ENCODE peak calls at places on chromosomes 13 and 19, in four cellular contexts. B is upper lobe of left lung, F is heart left ventricle, U is Peyer's patch. W is an unnamed sample. For H3K4me1, the result is how much of the 10 kb centered on the place peaks cover.

GRCh38 chr19:5870986-5871394 is 650 bp upstream of the FUT5 start:
- DNase-seq in B (no peak), F (no peak), U (no peak), W (no peak)

GRCh38 chr19:3369337-3370213 is 3.2 kb downstream of the NFIC start:
- DNase-seq in B (peak), F (peak), U (no peak), W (peak)

GRCh38 chr13:98533912-98534311 is 43.0 kb downstream of the STK24 start:
- DNase-seq in B (no peak), F (no peak), U (no peak), W (no peak)

GRCh38 chr13:113862191-113862765 is 1.6 kb downstream of the GAS6 start:
- DNase-seq in B (no peak), F (peak), U (peak), W (no peak)

GRCh38 chr13:44921931-44922758 is 67.1 kb downstream of the NUFIP1 start:
- DNase-seq in B (peak), F (no peak), U (no peak), W (no peak)

GRCh38 chr19:3655402-3656072 is 28.9 kb upstream of the CACTIN start:
- DNase-seq in B (no peak), F (no peak), U (no peak), W (no peak)

GRCh38 chr13:48505597-48506091 is 27.2 kb downstream of the RCBTB2 start:
- DNase-seq in B (peak), F (no peak), U (no peak), W (no peak)

GRCh38 chr19:10809693-10810285 is 26.2 kb downstream of the TMED1 start:
- DNase-seq in B (peak), F (no peak), U (no peak), W (no peak)

GRCh38 chr19:33277434-33277833 is 24.9 kb downstream of the CEBPA start:
- DNase-seq in B (no peak), F (no peak), U (no peak), W (peak)

GRCh38 chr19:45038931-45039893 is at the start of gene CLASRP:
- DNase-seq in B (peak), F (peak), U (peak), W (peak)

GRCh38 chr13:48580185-48580803 is 47.4 kb upstream of the RCBTB2 start:
- DNase-seq in B (peak), F (no peak), U (no peak), W (no peak)

GRCh38 chr19:3336680-3337523 is 29.5 kb upstream of the NFIC start:
- DNase-seq in B (peak), F (peak), U (peak), W (no peak)

GRCh38 chr13:34570954-34571353 is 371.1 kb upstream of the NBEA start:
- DNase-seq in B (no peak), F (no peak), U (no peak), W (no peak)

GRCh38 chr19:40995355-40995754 is 4.3 kb downstream of the CYP2B6 start:
- DNase-seq in B (no peak), F (no peak), U (no peak), W (no peak)

GRCh38 chr13:111866731-111867245 is 200.2 kb upstream of the SOX1 start:
- DNase-seq in B (no peak), F (no peak), U (no peak), W (no peak)

GRCh38 chr19:12841094-12841493 is 2.8 kb downstream of the MAST1 start:
- DNase-seq in B (peak), F (no peak), U (no peak), W (no peak)

GRCh38 chr13:113538689-113539058 is 45.9 kb upstream of the TFDP1 start:
- DNase-seq in B (no peak), F (no peak), U (no peak), W (peak)

GRCh38 chr13:98576215-98576945 is 527 bp downstream of the STK24 start:
- DNase-seq in B (peak), F (peak), U (peak), W (peak)

GRCh38 chr19:1079566-1080111 is 12.7 kb downstream of the ARHGAP45 start:
- DNase-seq in B (no peak), F (peak), U (peak), W (peak)

GRCh38 chr19:48501446-48501960 is 10.1 kb downstream of the LMTK3 start:
- DNase-seq in B (peak), F (no peak), U (peak), W (no peak)

GRCh38 chr13:29799041-29799440 is 51.4 kb downstream of the UBL3 start:
- DNase-seq in B (no peak), F (no peak), U (no peak), W (no peak)

GRCh38 chr19:3968556-3969434 is 2.1 kb downstream of the DAPK3 start:
- DNase-seq in B (peak), F (peak), U (peak), W (no peak)

GRCh38 chr13:100724568-100724967 is 50.0 kb upstream of the TMTC4 start:
- DNase-seq in B (no peak), F (no peak), U (no peak), W (no peak)

GRCh38 chr13:98586400-98587144 is 9.7 kb upstream of the STK24 start:
- DNase-seq in B (no peak), F (no peak), U (no peak), W (no peak)

GRCh38 chr19:47560999-47561398 is 11.9 kb downstream of the ZNF541 start:
- DNase-seq in B (no peak), F (no peak), U (no peak), W (no peak)

GRCh38 chr19:7986321-7987083 is 18.9 kb downstream of the ELAVL1 start:
- DNase-seq in B (no peak), F (no peak), U (no peak), W (no peak)

GRCh38 chr13:72295173-72295572 is 428.2 kb upstream of the DACH1 start:
- DNase-seq in B (no peak), F (no peak), U (no peak), W (no peak)

GRCh38 chr13:64925284-64925683 is 2304.9 kb downstream of the PCDH9 start:
- DNase-seq in B (no peak), F (no peak), U (no peak), W (no peak)

GRCh38 chr13:106284358-106284757 is 251.1 kb downstream of the EFNB2 start:
- DNase-seq in B (no peak), F (no peak), U (no peak), W (no peak)

GRCh38 chr19:5999693-6000092 is 21.8 kb upstream of the RANBP3 start:
- DNase-seq in B (no peak), F (no peak), U (no peak), W (no peak)

GRCh38 chr13:98174995-98175394 is 2.1 kb downstream of the RNF113B start:
- DNase-seq in B (no peak), F (no peak), U (no peak), W (no peak)

GRCh38 chr19:2385053-2385721 is 25.1 kb downstream of the TMPRSS9 start:
- DNase-seq in B (peak), F (no peak), U (peak), W (no peak)

GRCh38 chr19:41937976-41938375 is 9.7 kb upstream of the ERFL start:
- DNase-seq in B (no peak), F (no peak), U (no peak), W (peak)

GRCh38 chr19:46470376-46470775 is 987 bp downstream of the PNMA8A start:
- DNase-seq in B (no peak), F (no peak), U (no peak), W (no peak)
- TF ChIP-seq POLR2A in B (no peak), F (no peak), U (no peak), W (no peak)

GRCh38 chr19:13847900-13848677 is 28.8 kb upstream of the NANOS3 start:
- DNase-seq in B (no peak), F (no peak), U (no peak), W (no peak)

GRCh38 chr19:13846533-13847032 is 30.4 kb upstream of the NANOS3 start:
- DNase-seq in B (peak), F (peak), U (peak), W (peak)

GRCh38 chr19:13849277-13849676 is 27.7 kb upstream of the NANOS3 start:
- DNase-seq in B (no peak), F (no peak), U (no peak), W (no peak)

GRCh38 chr19:13848811-13849241 is 28.1 kb upstream of the NANOS3 start:
- DNase-seq in B (no peak), F (no peak), U (no peak), W (no peak)

GRCh38 chr19:13847033-13847899 is 29.7 kb upstream of the NANOS3 start:
- DNase-seq in B (peak), F (peak), U (peak), W (peak)
- TF ChIP-seq CTCF in B (peak), F (peak), U (peak), W (peak)

GRCh38 chr13:109389892-109390345 is 396.5 kb downstream of the IRS2 start:
- DNase-seq in B (no peak), F (no peak), U (no peak), W (no peak)
- H3K4me1 ChIP-seq in B (under half), F (under half), U (under half), W (under half)

DNA sequence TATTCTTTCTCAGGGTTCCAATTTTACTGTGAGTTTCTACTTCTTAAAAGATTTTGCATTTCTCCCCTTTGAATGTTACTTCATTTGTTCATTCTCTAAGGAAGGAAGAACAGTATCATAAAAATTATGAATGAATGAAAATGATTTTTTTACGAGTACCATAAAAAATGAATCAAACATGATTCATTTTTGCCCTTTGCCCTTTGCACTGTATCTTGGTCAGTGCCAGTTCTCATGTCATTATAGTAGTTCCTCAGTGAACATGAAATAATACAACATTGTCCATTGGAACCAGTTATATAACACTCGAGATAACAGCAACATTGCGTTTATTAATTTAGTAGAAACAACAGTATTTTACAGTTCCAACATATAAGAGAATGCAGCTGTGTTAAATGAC is 28.8 kb downstream of the FLT1 start:
- DNase-seq in B (no peak), F (no peak), U (no peak), W (no peak)
- TF ChIP-seq POLR2A in B (no peak), F (no peak), U (no peak), W (no peak)

GRCh38 chr19:35955881-35956634 is 19.9 kb downstream of the LRFN3 start:
- DNase-seq in B (no peak), F (no peak), U (no peak), W (no peak)

GRCh38 chr19:35960432-35960972 is 24.3 kb downstream of the LRFN3 start:
- DNase-seq in B (no peak), F (no peak), U (no peak), W (no peak)

GRCh38 chr19:35959968-35960320 is 23.8 kb downstream of the LRFN3 start:
- DNase-seq in B (no peak), F (no peak), U (no peak), W (no peak)

GRCh38 chr19:35958660-35959039 is 22.5 kb downstream of the LRFN3 start:
- DNase-seq in B (no peak), F (no peak), U (no peak), W (no peak)

GRCh38 chr19:35959040-35959967 is 23.1 kb downstream of the LRFN3 start:
- DNase-seq in B (peak), F (peak), U (no peak), W (peak)
- TF ChIP-seq CTCF in B (peak), F (peak), U (peak), W (peak)

GRCh38 chr19:39949026-39949747 is 14.8 kb upstream of the FCGBP start:
- DNase-seq in B (no peak), F (no peak), U (no peak), W (no peak)
- H3K4me1 ChIP-seq in B (under half), F (under half), U (under half), W (under half)

W was measured in spleen.